ENCODE peak calls at places on chromosomes 6 and 20, in six cellular contexts. One of them, this sample, is unnamed.

GRCh38 chr6:30025197-30025596 is 35.9 kb upstream of the POLR1H start:
- DNase-seq in HTR-8/SVneo: no peak
- DNase-seq in AG20443: no peak
- DNase-seq in T follicular helper cell: no peak
- DNase-seq in cardiac fibroblast: no peak
- DNase-seq in effector memory CD4-positive, alpha-beta T cell: no peak
- DNase-seq in this sample: no peak

GRCh38 chr20:16491277-16491912 is 81.9 kb downstream of the KIF16B start:
- DNase-seq in T follicular helper cell: no peak
- DNase-seq in AG20443: peak
- DNase-seq in effector memory CD4-positive, alpha-beta T cell: no peak
- DNase-seq in HTR-8/SVneo: no peak
- DNase-seq in cardiac fibroblast: peak
- DNase-seq in this sample: no peak

GRCh38 chr6:104108587-104108986 is 751.1 kb downstream of the HACE1 start:
- DNase-seq in effector memory CD4-positive, alpha-beta T cell: no peak
- DNase-seq in cardiac fibroblast: no peak
- DNase-seq in HTR-8/SVneo: no peak
- DNase-seq in T follicular helper cell: no peak
- DNase-seq in AG20443: no peak
- DNase-seq in this sample: no peak

GRCh38 chr6:45514454-45514853 is 136.7 kb upstream of the SUPT3H start:
- DNase-seq in HTR-8/SVneo: no peak
- DNase-seq in cardiac fibroblast: no peak
- DNase-seq in T follicular helper cell: no peak
- DNase-seq in effector memory CD4-positive, alpha-beta T cell: no peak
- DNase-seq in AG20443: no peak
- DNase-seq in this sample: no peak

GRCh38 chr20:57267158-57267821 is 849 bp upstream of the BMP7 start:
- DNase-seq in AG20443: no peak
- DNase-seq in cardiac fibroblast: no peak
- DNase-seq in effector memory CD4-positive, alpha-beta T cell: no peak
- DNase-seq in T follicular helper cell: no peak
- DNase-seq in HTR-8/SVneo: no peak
- DNase-seq in this sample: no peak

GRCh38 chr20:63074631-63075030 is 67.9 kb upstream of the BHLHE23 start:
- DNase-seq in T follicular helper cell: no peak
- DNase-seq in HTR-8/SVneo: no peak
- DNase-seq in cardiac fibroblast: no peak
- DNase-seq in AG20443: no peak
- DNase-seq in effector memory CD4-positive, alpha-beta T cell: no peak
- DNase-seq in this sample: no peak

GRCh38 chr20:34037121-34037520 is 43.4 kb downstream of the RALY start:
- DNase-seq in effector memory CD4-positive, alpha-beta T cell: peak
- DNase-seq in cardiac fibroblast: no peak
- DNase-seq in AG20443: no peak
- DNase-seq in HTR-8/SVneo: no peak
- DNase-seq in T follicular helper cell: peak
- DNase-seq in this sample: no peak

GRCh38 chr6:145278163-145278807 is 457.0 kb downstream of the EPM2A start:
- DNase-seq in HTR-8/SVneo: peak
- DNase-seq in cardiac fibroblast: no peak
- DNase-seq in effector memory CD4-positive, alpha-beta T cell: no peak
- DNase-seq in T follicular helper cell: no peak
- DNase-seq in AG20443: peak
- DNase-seq in this sample: no peak

GRCh38 chr6:109465772-109466171 is 10.2 kb upstream of the MICAL1 start:
- DNase-seq in effector memory CD4-positive, alpha-beta T cell: no peak
- DNase-seq in cardiac fibroblast: no peak
- DNase-seq in T follicular helper cell: no peak
- DNase-seq in HTR-8/SVneo: no peak
- DNase-seq in AG20443: no peak
- DNase-seq in this sample: no peak

GRCh38 chr20:1618479-1618878 is 1.3 kb downstream of the SIRPB1 start:
- DNase-seq in HTR-8/SVneo: no peak
- DNase-seq in AG20443: no peak
- DNase-seq in effector memory CD4-positive, alpha-beta T cell: no peak
- DNase-seq in cardiac fibroblast: no peak
- DNase-seq in T follicular helper cell: no peak
- DNase-seq in this sample: peak

GRCh38 chr20:11935754-11936551 is 18.3 kb downstream of the BTBD3 start:
- DNase-seq in effector memory CD4-positive, alpha-beta T cell: no peak
- DNase-seq in T follicular helper cell: no peak
- DNase-seq in cardiac fibroblast: no peak
- DNase-seq in HTR-8/SVneo: no peak
- DNase-seq in AG20443: no peak
- DNase-seq in this sample: peak

GRCh38 chr6:151240036-151240685 is 394 bp downstream of the AKAP12 start:
- DNase-seq in T follicular helper cell: no peak
- DNase-seq in effector memory CD4-positive, alpha-beta T cell: no peak
- DNase-seq in cardiac fibroblast: peak
- DNase-seq in HTR-8/SVneo: peak
- DNase-seq in AG20443: peak
- DNase-seq in this sample: peak

GRCh38 chr6:148142821-148143220 is 199.8 kb upstream of the SASH1 start:
- DNase-seq in T follicular helper cell: no peak
- DNase-seq in AG20443: no peak
- DNase-seq in HTR-8/SVneo: no peak
- DNase-seq in cardiac fibroblast: no peak
- DNase-seq in effector memory CD4-positive, alpha-beta T cell: no peak
- DNase-seq in this sample: no peak

GRCh38 chr20:58832442-58832841 is 18.3 kb downstream of the GNAS-AS1 start:
- DNase-seq in HTR-8/SVneo: no peak
- DNase-seq in AG20443: no peak
- DNase-seq in cardiac fibroblast: peak
- DNase-seq in effector memory CD4-positive, alpha-beta T cell: no peak
- DNase-seq in T follicular helper cell: no peak
- DNase-seq in this sample: no peak

This sample was measured in A673.